ENCODE peak calls at places on chromosomes 4 and X, in nine cellular contexts. One of them, this sample, is unnamed.

GRCh38 chr4:7763788-7764187 is 175.9 kb downstream of the AFAP1 start:
- DNase-seq in fibroblast of pulmonary artery: peak; percentile 48
- DNase-seq in lung: no peak
- DNase-seq in A549: no peak
- DNase-seq in body of pancreas: no peak
- DNase-seq in cardiac fibroblast: no peak
- DNase-seq in pancreas: no peak
- DNase-seq in heart left ventricle: no peak
- DNase-seq in thoracic aorta: no peak
- DNase-seq in this sample: no peak

GRCh38 chr4:95304898-95305297 is 243.9 kb downstream of the UNC5C start:
- DNase-seq in heart left ventricle: no peak
- DNase-seq in pancreas: no peak
- DNase-seq in body of pancreas: no peak
- DNase-seq in lung: peak; percentile 30
- DNase-seq in fibroblast of pulmonary artery: peak; percentile 29
- DNase-seq in thoracic aorta: no peak
- DNase-seq in A549: no peak
- DNase-seq in cardiac fibroblast: peak; percentile 13
- DNase-seq in this sample: no peak

GRCh38 chr4:155079866-155080265 is 128.6 kb upstream of the NPY2R start:
- DNase-seq in lung: no peak
- DNase-seq in heart left ventricle: no peak
- DNase-seq in cardiac fibroblast: peak; percentile 67
- DNase-seq in A549: no peak
- DNase-seq in body of pancreas: no peak
- DNase-seq in thoracic aorta: no peak
- DNase-seq in pancreas: no peak
- DNase-seq in fibroblast of pulmonary artery: peak; percentile 69
- DNase-seq in this sample: no peak

GRCh38 chr4:30962949-30963348 is 242.8 kb downstream of the PCDH7 start:
- DNase-seq in thoracic aorta: no peak
- DNase-seq in cardiac fibroblast: peak; percentile 72
- DNase-seq in lung: no peak
- DNase-seq in heart left ventricle: no peak
- DNase-seq in body of pancreas: no peak
- DNase-seq in pancreas: no peak
- DNase-seq in A549: no peak
- DNase-seq in fibroblast of pulmonary artery: peak; percentile 81
- DNase-seq in this sample: no peak

GRCh38 chr4:139367421-139368090 is 65.3 kb upstream of the NDUFC1 start:
- DNase-seq in fibroblast of pulmonary artery: peak; percentile 50
- DNase-seq in cardiac fibroblast: peak; percentile 43
- DNase-seq in thoracic aorta: no peak
- DNase-seq in lung: no peak
- DNase-seq in pancreas: no peak
- DNase-seq in body of pancreas: no peak
- DNase-seq in A549: no peak
- DNase-seq in heart left ventricle: no peak
- DNase-seq in this sample: no peak

GRCh38 chr4:25271866-25272265 is 38.0 kb downstream of the PI4K2B start:
- DNase-seq in lung: no peak
- DNase-seq in fibroblast of pulmonary artery: peak; percentile 16
- DNase-seq in thoracic aorta: no peak
- DNase-seq in pancreas: no peak
- DNase-seq in body of pancreas: no peak
- DNase-seq in heart left ventricle: no peak
- DNase-seq in A549: no peak
- DNase-seq in cardiac fibroblast: peak; percentile 5
- DNase-seq in this sample: no peak

GRCh38 chr4:89657931-89658700 is 178.8 kb downstream of the SNCA start:
- DNase-seq in pancreas: no peak
- DNase-seq in thoracic aorta: no peak
- DNase-seq in cardiac fibroblast: peak; percentile 63
- DNase-seq in body of pancreas: no peak
- DNase-seq in A549: no peak
- DNase-seq in lung: no peak
- DNase-seq in heart left ventricle: no peak
- DNase-seq in fibroblast of pulmonary artery: peak; percentile 71
- DNase-seq in this sample: peak; percentile 8

GRCh38 chrX:41118156-41118555 is 32.9 kb downstream of the USP9X start:
- DNase-seq in A549: no peak
- DNase-seq in fibroblast of pulmonary artery: no peak
- DNase-seq in body of pancreas: no peak
- DNase-seq in cardiac fibroblast: no peak
- DNase-seq in heart left ventricle: no peak
- DNase-seq in lung: no peak
- DNase-seq in thoracic aorta: no peak
- DNase-seq in pancreas: no peak
- DNase-seq in this sample: no peak

GRCh38 chr4:92111493-92111892 is 192.3 kb upstream of the GRID2 start:
- DNase-seq in fibroblast of pulmonary artery: no peak
- DNase-seq in pancreas: no peak
- DNase-seq in cardiac fibroblast: no peak
- DNase-seq in A549: no peak
- DNase-seq in lung: no peak
- DNase-seq in body of pancreas: no peak
- DNase-seq in heart left ventricle: no peak
- DNase-seq in thoracic aorta: no peak
- DNase-seq in this sample: no peak

GRCh38 chr4:184282895-184283654 is 65.4 kb upstream of the ENPP6 start:
- DNase-seq in heart left ventricle: no peak
- DNase-seq in body of pancreas: no peak
- DNase-seq in thoracic aorta: no peak
- DNase-seq in fibroblast of pulmonary artery: no peak
- DNase-seq in A549: no peak
- DNase-seq in lung: no peak
- DNase-seq in cardiac fibroblast: no peak
- DNase-seq in pancreas: no peak
- DNase-seq in this sample: no peak

GRCh38 chrX:24748196-24748595 is 54.5 kb downstream of the POLA1 start:
- DNase-seq in heart left ventricle: no peak
- DNase-seq in fibroblast of pulmonary artery: no peak
- DNase-seq in body of pancreas: no peak
- DNase-seq in A549: no peak
- DNase-seq in thoracic aorta: no peak
- DNase-seq in pancreas: no peak
- DNase-seq in cardiac fibroblast: no peak
- DNase-seq in lung: no peak
- DNase-seq in this sample: no peak

GRCh38 chr4:167606551-167606950 is 372.3 kb upstream of the SPOCK3 start:
- DNase-seq in fibroblast of pulmonary artery: no peak
- DNase-seq in cardiac fibroblast: no peak
- DNase-seq in A549: no peak
- DNase-seq in heart left ventricle: no peak
- DNase-seq in lung: no peak
- DNase-seq in thoracic aorta: no peak
- DNase-seq in body of pancreas: no peak
- DNase-seq in pancreas: no peak
- DNase-seq in this sample: peak; percentile 55

DNA sequence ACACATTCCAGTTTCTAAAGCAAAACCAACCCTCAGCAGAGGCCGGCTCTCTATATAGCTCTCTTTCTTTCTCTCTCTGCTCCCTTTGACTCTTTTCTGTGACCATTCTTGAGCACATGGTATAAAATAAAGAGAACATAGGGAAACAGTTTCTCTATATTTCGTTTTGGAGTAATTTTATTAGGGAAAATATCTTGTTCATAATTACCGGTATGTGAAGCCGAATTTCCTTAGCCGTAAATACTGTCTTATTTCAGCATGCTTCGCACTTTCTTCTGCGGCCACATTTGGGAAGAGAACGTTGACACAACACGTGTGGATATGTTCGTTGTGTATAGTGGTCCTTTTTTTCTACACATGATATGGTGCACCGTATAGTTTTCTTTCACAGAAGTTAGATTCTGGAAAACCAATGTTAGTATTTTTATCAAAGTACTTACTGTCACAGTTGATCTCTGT is 4.9 kb upstream of the LEF1 start:
- DNase-seq in heart left ventricle: no peak
- DNase-seq in A549: no peak
- DNase-seq in fibroblast of pulmonary artery: no peak
- DNase-seq in pancreas: no peak
- DNase-seq in thoracic aorta: no peak
- DNase-seq in lung: no peak
- DNase-seq in cardiac fibroblast: no peak
- DNase-seq in body of pancreas: no peak
- DNase-seq in this sample: no peak
- H3K4me3 ChIP-seq in heart left ventricle: peak overlapping the region; percentile 59
- H3K4me3 ChIP-seq in A549: peak overlapping the region; percentile 48
- H3K4me3 ChIP-seq in fibroblast of pulmonary artery: peak overlapping the region; percentile 44
- H3K4me3 ChIP-seq in pancreas: no peak overlapping the region
- H3K4me3 ChIP-seq in thoracic aorta: peak overlapping the region; percentile 88
- H3K4me3 ChIP-seq in lung: peak overlapping the region; percentile 42
- H3K4me3 ChIP-seq in cardiac fibroblast: peak overlapping the region; percentile 42
- H3K4me3 ChIP-seq in body of pancreas: no peak overlapping the region
- H3K4me3 ChIP-seq in this sample: peak overlapping the region; percentile 88

GRCh38 chrX:13085533-13085932 is 41.1 kb upstream of the FAM9C start:
- DNase-seq in A549: no peak
- DNase-seq in thoracic aorta: no peak
- DNase-seq in cardiac fibroblast: no peak
- DNase-seq in body of pancreas: no peak
- DNase-seq in fibroblast of pulmonary artery: no peak
- DNase-seq in heart left ventricle: no peak
- DNase-seq in lung: no peak
- DNase-seq in pancreas: no peak
- DNase-seq in this sample: peak; percentile 83
- H3K4me3 ChIP-seq in A549: no peak overlapping the region
- H3K4me3 ChIP-seq in thoracic aorta: no peak overlapping the region
- H3K4me3 ChIP-seq in cardiac fibroblast: no peak overlapping the region
- H3K4me3 ChIP-seq in body of pancreas: no peak overlapping the region
- H3K4me3 ChIP-seq in fibroblast of pulmonary artery: no peak overlapping the region
- H3K4me3 ChIP-seq in heart left ventricle: no peak overlapping the region
- H3K4me3 ChIP-seq in lung: no peak overlapping the region
- H3K4me3 ChIP-seq in pancreas: no peak overlapping the region
- H3K4me3 ChIP-seq in this sample: peak overlapping the region; percentile 65

GRCh38 chrX:117138070-117138469 is 675.3 kb upstream of the CT83 start:
- DNase-seq in A549: no peak
- DNase-seq in body of pancreas: no peak
- DNase-seq in lung: no peak
- DNase-seq in heart left ventricle: no peak
- DNase-seq in cardiac fibroblast: no peak
- DNase-seq in fibroblast of pulmonary artery: no peak
- DNase-seq in thoracic aorta: no peak
- DNase-seq in pancreas: no peak
- DNase-seq in this sample: no peak
- H3K4me3 ChIP-seq in A549: no peak overlapping the region
- H3K4me3 ChIP-seq in body of pancreas: no peak overlapping the region
- H3K4me3 ChIP-seq in lung: no peak overlapping the region
- H3K4me3 ChIP-seq in heart left ventricle: no peak overlapping the region
- H3K4me3 ChIP-seq in cardiac fibroblast: no peak overlapping the region
- H3K4me3 ChIP-seq in fibroblast of pulmonary artery: no peak overlapping the region
- H3K4me3 ChIP-seq in thoracic aorta: no peak overlapping the region
- H3K4me3 ChIP-seq in pancreas: no peak overlapping the region
- H3K4me3 ChIP-seq in this sample: no peak overlapping the region

DNA sequence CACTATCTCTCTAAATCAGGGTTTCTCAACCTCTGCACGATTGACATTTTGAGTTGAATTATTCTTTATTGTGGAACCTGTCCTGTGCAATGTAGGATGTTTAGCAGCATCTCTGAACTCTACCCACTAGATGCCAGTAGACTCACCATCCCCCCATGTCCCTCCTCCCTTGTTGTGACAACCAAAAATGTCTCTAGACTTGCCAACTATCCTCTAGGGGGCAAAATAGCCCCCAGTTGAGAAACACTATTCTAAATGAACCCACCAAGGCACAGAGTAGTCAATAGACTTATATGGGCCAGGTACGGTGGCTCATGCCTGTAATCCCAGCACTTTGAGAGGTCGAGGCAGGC is 49.1 kb upstream of the GAB1 start:
- DNase-seq in lung: no peak
- DNase-seq in fibroblast of pulmonary artery: no peak
- DNase-seq in A549: no peak
- DNase-seq in body of pancreas: no peak
- DNase-seq in heart left ventricle: no peak
- DNase-seq in thoracic aorta: no peak
- DNase-seq in pancreas: no peak
- DNase-seq in cardiac fibroblast: no peak
- DNase-seq in this sample: peak; percentile 5
- H3K4me3 ChIP-seq in lung: no peak overlapping the region
- H3K4me3 ChIP-seq in fibroblast of pulmonary artery: no peak overlapping the region
- H3K4me3 ChIP-seq in A549: no peak overlapping the region
- H3K4me3 ChIP-seq in body of pancreas: no peak overlapping the region
- H3K4me3 ChIP-seq in heart left ventricle: no peak overlapping the region
- H3K4me3 ChIP-seq in thoracic aorta: no peak overlapping the region
- H3K4me3 ChIP-seq in pancreas: no peak overlapping the region
- H3K4me3 ChIP-seq in cardiac fibroblast: no peak overlapping the region
- H3K4me3 ChIP-seq in this sample: no peak overlapping the region

DNA sequence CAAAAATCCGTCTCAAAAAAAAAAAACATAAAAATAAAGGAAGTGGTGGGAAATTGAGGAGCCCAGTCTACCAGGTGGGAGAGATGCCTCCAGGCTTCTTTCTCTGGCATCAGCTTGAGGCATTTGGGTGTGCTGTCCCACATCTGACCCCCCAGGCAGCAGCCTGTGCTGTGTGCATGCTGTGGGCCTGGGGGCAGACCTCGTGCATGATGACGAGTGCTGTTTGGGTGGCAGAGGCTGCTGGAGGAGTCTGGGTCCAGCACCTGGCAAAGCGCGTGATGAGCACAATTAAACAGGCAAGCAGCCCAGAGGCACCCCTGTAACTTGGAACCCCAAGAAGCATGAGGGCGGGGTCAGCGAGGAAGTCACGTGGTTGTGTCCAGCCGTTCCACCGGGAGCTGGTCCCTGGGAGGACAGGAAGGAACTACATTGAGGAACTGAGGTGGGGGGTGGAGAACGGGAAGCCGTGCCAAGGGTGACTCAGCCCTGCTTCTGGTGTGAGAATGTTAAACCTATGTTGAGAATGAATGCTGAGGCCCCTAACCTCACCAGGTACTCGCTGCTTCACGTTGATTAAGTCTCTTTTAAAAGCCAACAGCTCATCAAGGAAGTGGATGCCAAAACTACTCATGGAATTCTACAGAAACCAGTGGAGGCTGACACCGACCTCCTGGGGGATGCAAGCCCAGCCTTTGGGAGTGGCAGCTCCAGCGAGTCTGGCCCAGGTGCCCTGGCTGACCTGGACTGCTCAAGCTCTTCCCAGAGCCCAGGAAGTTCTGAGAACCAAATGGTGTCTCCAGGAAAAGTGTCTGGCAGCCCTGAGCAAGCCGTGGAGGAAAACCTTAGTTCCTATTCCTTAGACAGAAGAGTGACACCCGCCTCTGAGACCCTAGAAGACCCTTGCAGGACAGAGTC is 6.1 kb downstream of the TACC3 start:
- DNase-seq in lung: peak; percentile 63
- DNase-seq in body of pancreas: peak; percentile 48
- DNase-seq in cardiac fibroblast: peak; percentile 79
- DNase-seq in pancreas: no peak
- DNase-seq in thoracic aorta: no peak
- DNase-seq in fibroblast of pulmonary artery: peak; percentile 81
- DNase-seq in A549: peak; percentile 56
- DNase-seq in heart left ventricle: peak; percentile 82
- DNase-seq in this sample: no peak
- H3K4me3 ChIP-seq in lung: no peak overlapping the region
- H3K4me3 ChIP-seq in body of pancreas: no peak overlapping the region
- H3K4me3 ChIP-seq in cardiac fibroblast: no peak overlapping the region
- H3K4me3 ChIP-seq in pancreas: no peak overlapping the region
- H3K4me3 ChIP-seq in thoracic aorta: peak overlapping the region; percentile 26
- H3K4me3 ChIP-seq in fibroblast of pulmonary artery: no peak overlapping the region
- H3K4me3 ChIP-seq in A549: peak overlapping the region; percentile 9
- H3K4me3 ChIP-seq in heart left ventricle: peak overlapping the region; percentile 39
- H3K4me3 ChIP-seq in this sample: no peak overlapping the region